ENCODE peak calls at places on chromosomes 1 and 21, in six cellular contexts. K, X, A, Z, V and O are unnamed samples.

GRCh38 chr1:93662481-93663190 is 19.0 kb downstream of the BCAR3 start:
- DNase-seq in A (no peak), Z (peak), V (no peak), X (no peak), K (peak), O (no peak)

GRCh38 chr1:155167166-155168104 is 5.7 kb downstream of the KRTCAP2 start:
- DNase-seq in X (no peak), V (peak), K (peak), A (peak), Z (peak), O (peak)

GRCh38 chr1:8989821-8990220 is 36.4 kb downstream of the SLC2A7 start:
- DNase-seq in K (no peak), Z (peak), X (no peak), A (no peak), V (peak), O (no peak)

GRCh38 chr1:71080178-71080781 is 555 bp downstream of the ZRANB2 start:
- DNase-seq in X (no peak), Z (peak), A (no peak), K (peak), V (peak), O (no peak)

GRCh38 chr1:3603156-3603555 is 8.2 kb downstream of the MEGF6 start:
- DNase-seq in K (no peak), X (no peak), V (no peak), A (no peak), Z (no peak), O (no peak)

GRCh38 chr1:94974224-94974623 is 47.3 kb upstream of the CNN3 start:
- DNase-seq in X (no peak), A (no peak), K (peak), Z (peak), V (no peak), O (no peak)

GRCh38 chr1:237864338-237865244 is 26.1 kb downstream of the ZP4 start:
- DNase-seq in V (peak), A (peak), X (peak), K (no peak), Z (peak), O (peak)

GRCh38 chr1:119249283-119249682 is 108.8 kb upstream of the WARS2 start:
- DNase-seq in A (no peak), K (no peak), Z (no peak), V (no peak), X (no peak), O (no peak)

GRCh38 chr1:43844114-43844513 is 89.5 kb upstream of the ARTN start:
- DNase-seq in K (no peak), A (no peak), Z (no peak), V (no peak), X (no peak), O (no peak)

GRCh38 chr1:64150266-64150665 is 53.2 kb upstream of the UBE2U start:
- DNase-seq in Z (no peak), K (no peak), A (no peak), X (no peak), V (no peak), O (no peak)

GRCh38 chr1:175591083-175591743 is 152.2 kb downstream of the TNR start:
- DNase-seq in X (no peak), V (no peak), A (no peak), K (no peak), Z (peak), O (no peak)

GRCh38 chr1:86692636-86693035 is 11.7 kb upstream of the SH3GLB1 start:
- DNase-seq in X (no peak), V (no peak), Z (no peak), A (no peak), K (no peak), O (no peak)

GRCh38 chr1:167454304-167454928 is 63.9 kb downstream of the CD247 start:
- DNase-seq in K (no peak), X (no peak), Z (no peak), A (peak), V (no peak), O (no peak)

GRCh38 chr1:59765036-59765730 is 49.6 kb upstream of the HOOK1 start:
- DNase-seq in Z (no peak), V (no peak), K (no peak), A (no peak), X (no peak), O (no peak)

GRCh38 chr21:21018841-21019240 is 20.6 kb downstream of the NCAM2 start:
- DNase-seq in K (no peak), X (no peak), A (no peak), V (no peak), Z (no peak), O (no peak)

GRCh38 chr1:245961137-245961540 is 545.9 kb downstream of the SMYD3 start:
- DNase-seq in X (no peak), K (peak), V (no peak), A (no peak), Z (peak), O (no peak)

GRCh38 chr1:53733975-53734649 is 4.9 kb downstream of the GLIS1 start:
- DNase-seq in K (peak), X (no peak), A (no peak), V (no peak), Z (peak), O (no peak)

GRCh38 chr1:160993544-160993943 is 27.4 kb downstream of the F11R start:
- DNase-seq in X (no peak), Z (peak), K (peak), A (no peak), V (peak), O (no peak)

GRCh38 chr21:15749868-15750174 is 20.0 kb downstream of the USP25 start:
- DNase-seq in X (no peak), V (no peak), A (no peak), K (peak), Z (peak), O (no peak)
- H4K91ac ChIP-seq in X (no peak), V (no peak), A (no peak), K (no peak), Z (no peak), O (no peak)

GRCh38 chr1:150642296-150642695 is 12.9 kb upstream of the ENSA start:
- DNase-seq in V (no peak), Z (no peak), X (no peak), K (no peak), A (no peak), O (no peak)
- H4K8ac ChIP-seq in V (no peak), Z (no peak), X (no peak), K (no peak), A (no peak), O (no peak)

DNA sequence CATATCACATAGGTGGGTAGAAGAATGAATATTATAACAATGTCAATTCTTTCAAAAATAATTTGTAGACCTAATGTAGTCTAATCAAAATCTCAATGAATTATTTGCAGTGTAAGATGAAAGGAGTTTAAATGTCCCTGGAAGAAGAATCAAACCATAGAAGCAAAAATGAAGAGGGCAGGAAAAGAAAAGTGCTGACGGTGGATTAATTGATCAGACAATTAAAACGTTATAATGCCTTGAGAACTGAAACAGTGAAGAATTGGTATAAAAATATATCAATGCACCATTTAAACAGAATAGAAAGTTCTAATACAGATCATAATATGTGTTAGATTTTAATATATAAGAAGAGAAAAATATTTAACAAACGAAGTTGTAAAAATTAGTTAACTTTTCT is 109.8 kb downstream of the TYW3 start:
- DNase-seq in A (no peak), Z (no peak), K (no peak), X (no peak), V (no peak), O (no peak)
- H4K91ac ChIP-seq in A (no peak), Z (no peak), K (no peak), X (no peak), V (no peak), O (no peak)

GRCh38 chr1:198155253-198155652 is 1.5 kb upstream of the NEK7 start:
- DNase-seq in A (no peak), Z (peak), K (peak), V (peak), X (no peak), O (no peak)
- H4K8ac ChIP-seq in A (no peak), Z (no peak), K (no peak), V (no peak), X (no peak), O (no peak)

GRCh38 chr1:110634455-110635281 is 28.5 kb upstream of the KCNA2 start:
- DNase-seq in X (no peak), A (no peak), Z (no peak), K (peak), V (peak), O (no peak)
- H4K91ac ChIP-seq in X (no peak), A (no peak), Z (no peak), K (peak), V (no peak), O (no peak)

GRCh38 chr1:209702832-209703231 is 1.8 kb upstream of the HSD11B1 start:
- DNase-seq in Z (no peak), A (no peak), X (no peak), V (no peak), K (no peak), O (no peak)

GRCh38 chr1:209705033-209705589 is 465 bp downstream of the HSD11B1 start:
- DNase-seq in Z (no peak), V (no peak), K (no peak), X (no peak), A (no peak), O (no peak)

GRCh38 chr1:209706622-209707021 is 2.0 kb downstream of the HSD11B1 start:
- DNase-seq in K (no peak), X (no peak), A (no peak), Z (no peak), V (no peak), O (no peak)

GRCh38 chr1:209704584-209704983 is at the start of gene HSD11B1:
- DNase-seq in A (no peak), V (no peak), X (no peak), K (peak), Z (peak), O (no peak)

DNA sequence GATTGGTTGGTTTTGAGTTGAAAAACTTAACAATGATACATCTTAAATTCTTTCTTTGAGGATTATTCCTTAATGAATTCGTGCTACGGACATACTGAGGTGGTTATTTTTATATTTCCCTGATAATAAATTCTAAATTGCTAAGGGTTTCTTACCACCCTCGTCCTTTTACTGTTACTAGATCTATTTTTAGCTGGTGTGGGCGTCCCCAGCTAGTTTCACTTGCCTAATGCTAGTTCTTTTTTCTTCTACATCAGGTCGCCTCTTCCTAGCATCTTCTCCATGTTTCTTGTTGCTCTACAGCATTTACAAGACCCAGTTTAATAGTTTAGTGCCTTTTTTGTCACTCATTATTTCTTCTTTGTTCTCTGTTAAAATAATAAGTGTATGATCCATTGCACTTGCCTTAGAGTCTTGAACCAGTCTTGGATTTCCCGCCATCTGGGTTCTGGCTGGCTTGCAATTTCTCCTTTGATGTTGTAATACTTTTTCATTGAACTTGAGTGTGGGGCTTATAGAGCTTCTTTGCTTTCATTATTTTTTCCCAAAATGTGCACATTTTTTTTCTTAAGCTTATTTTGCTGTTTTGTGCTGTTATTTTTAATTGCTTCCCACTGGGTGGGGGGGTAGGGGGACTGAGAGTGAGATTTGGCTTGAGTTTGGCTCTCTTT is 677 bp upstream of the HSD11B1 start:
- DNase-seq in A (no peak), X (no peak), Z (no peak), V (no peak), K (no peak), O (no peak)
- H4K8ac ChIP-seq in A (no peak), X (no peak), Z (no peak), V (no peak), K (no peak), O (no peak)

GRCh38 chr21:15278851-15279250 is 214.1 kb upstream of the NRIP1 start:
- DNase-seq in K (no peak), V (peak), A (no peak), Z (no peak), X (no peak), O (no peak)

GRCh38 chr21:15279484-15279883 is 214.7 kb upstream of the NRIP1 start:
- DNase-seq in V (no peak), K (no peak), A (no peak), Z (no peak), X (no peak), O (no peak)

GRCh38 chr21:15276243-15276642 is 211.4 kb upstream of the NRIP1 start:
- DNase-seq in Z (no peak), K (no peak), A (no peak), X (no peak), V (peak), O (no peak)

GRCh38 chr21:15277498-15277897 is 212.7 kb upstream of the NRIP1 start:
- DNase-seq in V (no peak), Z (no peak), X (no peak), A (no peak), K (no peak), O (no peak)

GRCh38 chr21:15278279-15278678 is 213.5 kb upstream of the NRIP1 start:
- DNase-seq in X (no peak), A (no peak), Z (no peak), V (peak), K (no peak), O (no peak)
- H4K91ac ChIP-seq in X (no peak), A (no peak), Z (no peak), V (no peak), K (no peak), O (no peak)

GRCh38 chr1:150067184-150068182 is at the start of gene VPS45:
- DNase-seq in X (peak), V (peak), Z (peak), A (peak), K (peak), O (peak)
- H4K8ac ChIP-seq in X (peak), V (peak), Z (peak), A (no peak), K (peak), O (no peak)

GRCh38 chr1:83676106-83676505 is 322.8 kb downstream of the TTLL7 start:
- DNase-seq in Z (no peak), V (no peak), X (no peak), K (no peak), A (no peak), O (no peak)

GRCh38 chr1:83670891-83671565 is 327.9 kb downstream of the TTLL7 start:
- DNase-seq in Z (no peak), V (no peak), K (no peak), A (no peak), X (no peak), O (no peak)

GRCh38 chr1:83671586-83671985 is 327.3 kb downstream of the TTLL7 start:
- DNase-seq in A (no peak), Z (no peak), X (no peak), K (no peak), V (no peak), O (no peak)

GRCh38 chr1:83673287-83673686 is 325.6 kb downstream of the TTLL7 start:
- DNase-seq in A (no peak), V (no peak), X (no peak), Z (peak), K (no peak), O (no peak)
- H4K91ac ChIP-seq in A (no peak), V (no peak), X (no peak), Z (no peak), K (no peak), O (no peak)